ENCODE peak calls at places on chromosome 22, in five cellular contexts. D is non-pigmented ciliary epithelial cell, G is HT-29, L is EH, S is KG1. Q is an unnamed sample.

GRCh38 chr22:25546751-25547150 is 17.7 kb upstream of the GRK3 start:
- DNase-seq in D (no peak), G (no peak), L (peak), S (no peak), Q (no peak)

GRCh38 chr22:26004477-26004876 is 164.8 kb upstream of the SEZ6L start:
- DNase-seq in D (no peak), G (no peak), L (no peak), S (no peak), Q (no peak)

GRCh38 chr22:37601540-37602442 is 6.8 kb upstream of the GGA1 start:
- DNase-seq in D (no peak), G (no peak), L (peak), S (no peak), Q (peak)

GRCh38 chr22:50416996-50417395 is 57.8 kb downstream of the SBF1 start:
- DNase-seq in D (no peak), G (no peak), L (no peak), S (no peak), Q (no peak)

GRCh38 chr22:22887621-22888503 is at the start of gene IGLL5:
- DNase-seq in D (no peak), G (no peak), L (no peak), S (no peak), Q (no peak)

GRCh38 chr22:25021976-25022711 is 69.6 kb downstream of the KIAA1671 start:
- DNase-seq in D (no peak), G (no peak), L (no peak), S (no peak), Q (no peak)

GRCh38 chr22:20154602-20155183 is 3.8 kb upstream of the CCDC188 start:
- DNase-seq in D (no peak), G (peak), L (no peak), S (no peak), Q (no peak)

GRCh38 chr22:25844601-25845000 is 102.6 kb downstream of the MYO18B start:
- DNase-seq in D (no peak), G (no peak), L (no peak), S (no peak), Q (no peak)

GRCh38 chr22:24230911-24231656 is 13.8 kb downstream of the GGT5 start:
- DNase-seq in D (no peak), G (peak), L (no peak), S (no peak), Q (no peak)

GRCh38 chr22:23984430-23984829 is 4.5 kb downstream of the GSTT2 start:
- DNase-seq in D (no peak), G (no peak), L (no peak), S (no peak), Q (peak)

Q was measured in fibroblast of the aortic adventitia.